ENCODE peak calls at places on chromosomes 5 and 9, in five cellular contexts. K is CD8-positive, alpha-beta memory T cell; B is NCI-H2081; I is posterior cingulate gyrus; P is stimulated activated naive CD8-positive, alpha-beta T cell treated with anti-CD3 and anti-CD28 coated beads, Interleukin-15, Interleukin-2, amounts not matched to agents 100 U/mL and 50 U/mL, for 24 hours. V is an unnamed sample.

GRCh38 chr9:89999176-89999533 is 394.3 kb downstream of the GADD45G start:
- DNase-seq in I (no peak), B (no peak), P (no peak), K (no peak), V (peak)

GRCh38 chr5:11390369-11390768 is 513.9 kb downstream of the CTNND2 start:
- DNase-seq in B (no peak), K (no peak), P (no peak), I (no peak), V (no peak)

GRCh38 chr9:33125871-33126822 is 41.0 kb downstream of the B4GALT1 start:
- DNase-seq in I (no peak), B (no peak), K (no peak), P (no peak), V (no peak)

GRCh38 chr5:149303210-149303609 is 31.6 kb downstream of the AFAP1L1 start:
- DNase-seq in B (no peak), I (no peak), K (no peak), P (no peak), V (no peak)

GRCh38 chr5:137635521-137635921 is 100.4 kb downstream of the KLHL3 start:
- DNase-seq in K (no peak), P (no peak), I (no peak), B (no peak), V (no peak)

GRCh38 chr5:95221234-95221633 is 63.7 kb downstream of the MCTP1 start:
- DNase-seq in P (no peak), K (no peak), I (no peak), B (no peak), V (no peak)

GRCh38 chr9:69674112-69674511 is 1.9 kb upstream of the APBA1 start:
- DNase-seq in P (no peak), B (peak), K (no peak), I (no peak), V (no peak)

GRCh38 chr9:24118170-24118569 is 292.1 kb upstream of the ELAVL2 start:
- DNase-seq in P (no peak), B (no peak), I (peak), K (no peak), V (no peak)

GRCh38 chr5:63310644-63311043 is 651.6 kb downstream of the HTR1A start:
- DNase-seq in K (no peak), B (no peak), P (no peak), I (no peak), V (no peak)

GRCh38 chr9:84393266-84393905 is 52.8 kb upstream of the SLC28A3 start:
- DNase-seq in K (no peak), P (no peak), I (no peak), B (no peak), V (no peak)

GRCh38 chr5:90386099-90386710 is 23.4 kb downstream of the CETN3 start:
- DNase-seq in K (no peak), B (no peak), P (no peak), I (no peak), V (peak)

GRCh38 chr5:1053391-1054017 is 44.9 kb downstream of the NKD2 start:
- DNase-seq in I (no peak), K (no peak), B (no peak), P (no peak), V (no peak)

GRCh38 chr9:7243838-7244237 is 486.1 kb downstream of the KDM4C start:
- DNase-seq in P (no peak), I (no peak), B (peak), K (no peak), V (no peak)

GRCh38 chr9:5554254-5554653 is 43.9 kb downstream of the PDCD1LG2 start:
- DNase-seq in P (no peak), K (no peak), B (no peak), I (no peak), V (no peak)

GRCh38 chr9:749712-750111 is 91.8 kb upstream of the DMRT1 start:
- DNase-seq in I (no peak), P (peak), B (no peak), K (peak), V (no peak)